ENCODE peak calls at places on chromosomes 11 and 22, in seven cellular contexts. B is Panc1, J is activated T-cell treated with anti-CD3 and anti-CD28 coated beads for 48 hours, P is psoas muscle, I is ovary, M is H4, X is dermis microvascular lymphatic vessel endothelial cell. R is an unnamed sample.

GRCh38 chr22:26891431-26891830 is 234.0 kb downstream of the MIAT start:
- DNase-seq in P (no peak), J (no peak), X (no peak), M (no peak), B (no peak), I (no peak), R (no peak)

GRCh38 chr11:119077839-119078238 is 6.8 kb upstream of the HMBS start:
- DNase-seq in B (no peak), I (no peak), M (no peak), X (no peak), P (no peak), J (no peak), R (no peak)

GRCh38 chr22:20060700-20061480 is 19.2 kb upstream of the DGCR8 start:
- DNase-seq in M (no peak), B (no peak), I (no peak), P (no peak), X (no peak), J (no peak), R (no peak)

GRCh38 chr11:110984147-110984546 is 261.4 kb upstream of the POU2AF2 start:
- DNase-seq in J (no peak), I (no peak), X (no peak), B (no peak), M (peak; percentile 79), P (no peak), R (no peak)

GRCh38 chr11:102614485-102614884 is 10.6 kb downstream of the MMP20 start:
- DNase-seq in P (no peak), X (no peak), M (no peak), B (no peak), I (no peak), J (no peak), R (no peak)

GRCh38 chr11:69905202-69905535 is 86.0 kb upstream of the FGF3 start:
- DNase-seq in J (no peak), B (no peak), I (no peak), X (no peak), M (no peak), P (no peak), R (no peak)

GRCh38 chr22:46071451-46072029 is 78.8 kb upstream of the PPARA start:
- DNase-seq in M (peak; percentile 93), P (peak; percentile 93), I (peak; percentile 97), X (peak; percentile 93), B (no peak), J (peak; percentile 50), R (peak; percentile 65)

GRCh38 chr11:12381875-12382274 is 4.5 kb downstream of the PARVA start:
- DNase-seq in J (no peak), B (no peak), P (no peak), X (no peak), I (no peak), M (no peak), R (no peak)

GRCh38 chr11:94401773-94402265 is 600 bp upstream of the GPR83 start:
- DNase-seq in P (no peak), X (no peak), I (no peak), M (no peak), B (no peak), J (no peak), R (no peak)

GRCh38 chr11:66470015-66470414 is 3.3 kb downstream of the PELI3 start:
- DNase-seq in I (no peak), X (no peak), P (no peak), J (no peak), B (no peak), M (no peak), R (no peak)

GRCh38 chr11:8089791-8090510 is 8.9 kb downstream of the TUB start:
- DNase-seq in P (no peak), X (no peak), J (no peak), I (no peak), M (no peak), B (no peak), R (no peak)

GRCh38 chr22:31490496-31490925 is 869 bp upstream of the EIF4ENIF1 start:
- DNase-seq in X (peak; percentile 84), P (peak; percentile 38), J (peak; percentile 26), M (peak; percentile 43), I (no peak), B (no peak), R (peak; percentile 63)

GRCh38 chr11:10288881-10289764 is 4.9 kb downstream of the SBF2 start:
- DNase-seq in P (no peak), I (no peak), M (no peak), J (no peak), B (no peak), X (no peak), R (no peak)

GRCh38 chr22:29306830-29307657 is 594 bp downstream of the GAS2L1 start:
- DNase-seq in X (peak; percentile 77), P (peak; percentile 88), J (peak; percentile 34), B (no peak), M (peak; percentile 40), I (peak; percentile 78), R (peak; percentile 67)

GRCh38 chr22:29787371-29787980 is 20.3 kb downstream of the UQCR10 start:
- DNase-seq in J (no peak), I (no peak), M (no peak), X (no peak), P (no peak), B (no peak), R (no peak)

GRCh38 chr11:35850191-35850590 is 93.7 kb upstream of the LDLRAD3 start:
- DNase-seq in P (no peak), B (no peak), M (no peak), I (no peak), X (no peak), J (no peak), R (no peak)

GRCh38 chr22:23574877-23575276 is 5.2 kb downstream of the IGLL1 start:
- DNase-seq in X (no peak), J (no peak), I (no peak), M (no peak), P (no peak), B (no peak), R (no peak)

GRCh38 chr22:30586414-30586813 is 5.3 kb downstream of the PES1 start:
- DNase-seq in X (no peak), I (no peak), B (no peak), M (no peak), J (no peak), P (no peak), R (no peak)

GRCh38 chr22:36927671-36928070 is 14.2 kb downstream of the CSF2RB start:
- DNase-seq in B (no peak), P (no peak), I (no peak), J (no peak), M (no peak), X (no peak), R (no peak)

GRCh38 chr11:70230151-70230839 is 27.2 kb downstream of the FADD start:
- DNase-seq in X (no peak), P (no peak), I (no peak), B (no peak), M (no peak), J (no peak), R (no peak)

GRCh38 chr11:130798801-130799200 is 117.5 kb downstream of the SNX19 start:
- DNase-seq in P (no peak), B (no peak), I (no peak), M (no peak), X (no peak), J (no peak), R (no peak)

GRCh38 chr11:72234514-72234830 is 9.5 kb downstream of the PHOX2A start:
- DNase-seq in M (no peak), J (no peak), I (no peak), P (no peak), X (no peak), B (no peak), R (no peak)

GRCh38 chr11:10164621-10165020 is 129.4 kb downstream of the SBF2 start:
- DNase-seq in B (no peak), J (no peak), X (no peak), P (no peak), M (no peak), I (no peak), R (peak; percentile 84)

GRCh38 chr11:105236631-105237030 is 97.1 kb upstream of the CARD18 start:
- DNase-seq in J (no peak), P (no peak), I (no peak), X (no peak), M (peak; percentile 86), B (no peak), R (peak; percentile 65)

GRCh38 chr11:27612932-27613669 is 87.2 kb downstream of the BDNF start:
- DNase-seq in J (no peak), X (no peak), M (no peak), I (no peak), B (no peak), P (no peak), R (no peak)

R was measured in foreskin melanocyte.